ENCODE peak calls at places on chromosome 3, in seven cellular contexts. U is dorsolateral prefrontal cortex; H is effector CD4-positive, alpha-beta T cell; M is Caco-2; V is T-helper 1 cell; C is heart right ventricle; K is KG1. J is an unnamed sample.
A peak's percentile ranks its signal among the peaks of the same experiment; 100 is the strongest.

GRCh38 chr3:194664857-194665256 is 7.1 kb downstream of the LSG1 start:
- DNase-seq in U (no peak), H (no peak), M (no peak), V (no peak), C (no peak), K (no peak), J (no peak)

GRCh38 chr3:184820525-184820924 is 8.6 kb downstream of the VPS8 start:
- DNase-seq in U (no peak), H (no peak), M (no peak), V (no peak), C (no peak), K (no peak), J (no peak)

GRCh38 chr3:156819842-156820686 is 6.1 kb upstream of the LEKR1 start:
- DNase-seq in U (no peak), H (no peak), M (no peak), V (no peak), C (no peak), K (no peak), J (no peak)

GRCh38 chr3:120460862-120461261 is 10.1 kb upstream of the FSTL1 start:
- DNase-seq in U (peak; percentile 44), H (no peak), M (no peak), V (no peak), C (no peak), K (no peak), J (no peak)

GRCh38 chr3:154971341-154971740 is 108.8 kb upstream of the MME start:
- DNase-seq in U (no peak), H (no peak), M (no peak), V (no peak), C (no peak), K (no peak), J (no peak)

GRCh38 chr3:101038880-101039279 is 45.7 kb upstream of the ABI3BP start:
- DNase-seq in U (no peak), H (no peak), M (no peak), V (no peak), C (no peak), K (no peak), J (no peak)

GRCh38 chr3:56557815-56558170 is 818 bp downstream of the CCDC66 start:
- DNase-seq in U (no peak), H (no peak), M (no peak), V (no peak), C (no peak), K (no peak), J (no peak)

GRCh38 chr3:157393076-157393475 is 43.6 kb upstream of the PTX3 start:
- DNase-seq in U (no peak), H (no peak), M (no peak), V (no peak), C (no peak), K (no peak), J (no peak)

GRCh38 chr3:108301695-108302404 is 5.5 kb downstream of the HHLA2 start:
- DNase-seq in U (no peak), H (no peak), M (no peak), V (no peak), C (no peak), K (no peak), J (no peak)

GRCh38 chr3:192408721-192409151 is 318.6 kb downstream of the FGF12 start:
- DNase-seq in U (peak; percentile 29), H (no peak), M (no peak), V (no peak), C (peak; percentile 10), K (no peak), J (peak; percentile 72)

GRCh38 chr3:109731639-109732473 is 394.5 kb upstream of the DPPA4 start:
- DNase-seq in U (no peak), H (peak; percentile 47), M (peak; percentile 52), V (peak; percentile 7), C (no peak), K (no peak), J (peak; percentile 10)

GRCh38 chr3:54967586-54968244 is 39.9 kb upstream of the LRTM1 start:
- DNase-seq in U (no peak), H (no peak), M (no peak), V (no peak), C (no peak), K (no peak), J (no peak)

GRCh38 chr3:36496734-36497133 is 116.4 kb downstream of the STAC start:
- DNase-seq in U (no peak), H (no peak), M (no peak), V (no peak), C (no peak), K (no peak), J (no peak)

GRCh38 chr3:128217702-128218475 is 64.6 kb downstream of the EEFSEC start:
- DNase-seq in U (no peak), H (no peak), M (peak; percentile 5), V (no peak), C (no peak), K (no peak), J (no peak)

GRCh38 chr3:15953841-15954240 is 156.1 kb upstream of the ANKRD28 start:
- DNase-seq in U (no peak), H (no peak), M (no peak), V (no peak), C (no peak), K (no peak), J (no peak)

GRCh38 chr3:158683216-158683975 is 10.9 kb upstream of the LXN start:
- DNase-seq in U (no peak), H (no peak), M (no peak), V (no peak), C (no peak), K (no peak), J (no peak)

GRCh38 chr3:38165722-38166387 is 518 bp downstream of the OXSR1 start:
- DNase-seq in U (peak; percentile 42), H (no peak), M (no peak), V (no peak), C (no peak), K (no peak), J (peak; percentile 51)

J was measured in HuH-7.5.